ENCODE peak calls at places on chromosome 13, in four cellular contexts. A, L, P and X are unnamed samples.

GRCh38 chr13:32838985-32839384 is 177.2 kb upstream of the KL start:
- ATAC-seq in A (no peak), L (peak; percentile 82), P (no peak), X (no peak)

GRCh38 chr13:33119886-33120543 is 103.8 kb downstream of the KL start:
- ATAC-seq in A (peak; percentile 50), L (no peak), P (no peak), X (no peak)

GRCh38 chr13:112160558-112160957 is 93.6 kb downstream of the SOX1 start:
- ATAC-seq in A (no peak), P (no peak), L (no peak), X (no peak)

GRCh38 chr13:41222259-41222852 is 28.0 kb upstream of the KBTBD7 start:
- ATAC-seq in P (peak; percentile 87), A (peak; percentile 96), L (peak; percentile 90), X (peak; percentile 80)

GRCh38 chr13:73230714-73231113 is 171.9 kb downstream of the KLF5 start:
- ATAC-seq in L (peak; percentile 42), P (no peak), A (no peak), X (no peak)

GRCh38 chr13:76832258-76832988 is 53.8 kb downstream of the KCTD12 start:
- ATAC-seq in L (peak; percentile 73), A (no peak), P (no peak), X (no peak)

GRCh38 chr13:112641456-112641855 is 48.4 kb upstream of the ATP11A start:
- ATAC-seq in L (no peak), A (no peak), P (no peak), X (no peak)

GRCh38 chr13:40530961-40531360 is 135.5 kb downstream of the FOXO1 start:
- ATAC-seq in P (no peak), L (no peak), A (no peak), X (no peak)

GRCh38 chr13:32811297-32811800 is 204.9 kb upstream of the KL start:
- ATAC-seq in A (no peak), P (no peak), L (peak; percentile 93), X (peak; percentile 65)

GRCh38 chr13:113950451-113951245 is 23.2 kb downstream of the C13orf46 start:
- ATAC-seq in P (no peak), A (peak; percentile 46), L (peak; percentile 3), X (peak; percentile 56)

GRCh38 chr13:49225358-49226042 is 5.4 kb downstream of the MLNR start:
- ATAC-seq in L (no peak), P (no peak), A (no peak), X (no peak)

GRCh38 chr13:113832204-113832603 is 31.7 kb downstream of the GAS6 start:
- ATAC-seq in P (peak; percentile 75), L (peak; percentile 28), A (no peak), X (no peak)

GRCh38 chr13:98918771-98919170 is 59.1 kb downstream of the DOCK9 start:
- ATAC-seq in A (no peak), L (no peak), P (peak; percentile 37), X (no peak)

GRCh38 chr13:102609696-102610095 is 12.9 kb downstream of the TPP2 start:
- ATAC-seq in L (no peak), P (no peak), A (no peak), X (no peak)

GRCh38 chr13:31110169-31110568 is 51.5 kb downstream of the HSPH1 start:
- ATAC-seq in L (no peak), P (no peak), A (no peak), X (peak; percentile 28)

GRCh38 chr13:35697281-35697680 is 220.8 kb upstream of the MAB21L1 start:
- ATAC-seq in L (no peak), A (no peak), P (no peak), X (no peak)

GRCh38 chr13:99465454-99465853 is 35.8 kb upstream of the TM9SF2 start:
- ATAC-seq in P (no peak), A (no peak), L (no peak), X (no peak)

GRCh38 chr13:40517486-40518311 is 148.7 kb downstream of the FOXO1 start:
- ATAC-seq in A (no peak), P (no peak), L (no peak), X (peak; percentile 82)

GRCh38 chr13:112679932-112680677 is 9.7 kb upstream of the ATP11A start:
- ATAC-seq in A (no peak), P (no peak), L (no peak), X (peak; percentile 29)

GRCh38 chr13:105579821-105580707 is 955.4 kb downstream of the EFNB2 start:
- ATAC-seq in A (no peak), L (no peak), P (no peak), X (no peak)

GRCh38 chr13:97288486-97288900 is 66.4 kb downstream of the MBNL2 start:
- ATAC-seq in L (no peak), P (no peak), A (no peak), X (no peak)

GRCh38 chr13:41708648-41709175 is 251.4 kb downstream of the RGCC start:
- ATAC-seq in L (no peak), A (no peak), P (peak; percentile 62), X (no peak)

GRCh38 chr13:30301827-30302226 is 5.5 kb downstream of the KATNAL1 start:
- ATAC-seq in P (no peak), A (peak; percentile 40), L (no peak), X (no peak)

GRCh38 chr13:111424134-111424533 is 103.7 kb downstream of the TEX29 start:
- ATAC-seq in A (no peak), P (no peak), L (no peak), X (no peak)

GRCh38 chr13:24032252-24032651 is 128.3 kb upstream of the SPATA13 start:
- ATAC-seq in L (no peak), P (no peak), A (no peak), X (no peak)

GRCh38 chr13:75789451-75790197 is 153.5 kb downstream of the LMO7 start:
- ATAC-seq in L (no peak), P (peak; percentile 63), A (no peak), X (no peak)

GRCh38 chr13:106492576-106493323 is 42.7 kb downstream of the EFNB2 start:
- ATAC-seq in P (no peak), L (no peak), A (no peak), X (no peak)

GRCh38 chr13:39777527-39778061 is 122.1 kb downstream of the COG6 start:
- ATAC-seq in L (peak; percentile 61), P (no peak), A (peak; percentile 90), X (peak; percentile 57)

GRCh38 chr13:21219044-21219381 is 42.6 kb downstream of the MRPL57 start:
- ATAC-seq in P (no peak), L (no peak), A (no peak), X (peak; percentile 12)

GRCh38 chr13:98912846-98913245 is 65.0 kb downstream of the DOCK9 start:
- ATAC-seq in A (no peak), P (no peak), L (no peak), X (no peak)

GRCh38 chr13:48858122-48858521 is 117.6 kb upstream of the FNDC3A start:
- ATAC-seq in P (no peak), A (no peak), L (no peak), X (no peak)

GRCh38 chr13:53151692-53152421 is 123.2 kb downstream of the OLFM4 start:
- ATAC-seq in P (no peak), L (peak; percentile 80), A (no peak), X (peak; percentile 86)

GRCh38 chr13:49029570-49029969 is 53.9 kb downstream of the FNDC3A start:
- ATAC-seq in P (no peak), A (no peak), L (no peak), X (no peak)

GRCh38 chr13:109773276-109773675 is 13.1 kb downstream of the IRS2 start:
- ATAC-seq in P (peak; percentile 62), L (peak; percentile 40), A (peak; percentile 94), X (no peak)

GRCh38 chr13:106472621-106473020 is 62.8 kb downstream of the EFNB2 start:
- ATAC-seq in P (no peak), L (no peak), A (no peak), X (no peak)